ENCODE peak calls at places on chromosomes 2 and 18, in eight cellular contexts. C, K, L, O, Z, T, B and A are unnamed samples.
A peak's percentile ranks its signal among the peaks of the same experiment; 100 is the strongest.

GRCh38 chr2:63189026-63189425 is 138.4 kb downstream of the OTX1 start:
- DNase-seq in C (peak; percentile 57), K (no peak), L (peak; percentile 36), O (peak; percentile 71), Z (no peak), T (peak; percentile 56), B (peak; percentile 75), A (peak; percentile 48)

GRCh38 chr2:13227543-13227942 is 510.8 kb downstream of the TRIB2 start:
- DNase-seq in C (no peak), K (no peak), L (no peak), O (no peak), Z (no peak), T (no peak), B (no peak), A (no peak)

GRCh38 chr18:40159141-40160017 is 1795.7 kb upstream of the PIK3C3 start:
- DNase-seq in C (no peak), K (no peak), L (peak; percentile 13), O (peak; percentile 7), Z (no peak), T (peak; percentile 55), B (peak; percentile 61), A (no peak)

GRCh38 chr2:99974966-99975365 is 167.4 kb downstream of the AFF3 start:
- DNase-seq in C (peak; percentile 59), K (no peak), L (no peak), O (no peak), Z (no peak), T (peak; percentile 78), B (no peak), A (peak; percentile 12)

GRCh38 chr2:127143851-127144782 is 37.2 kb upstream of the BIN1 start:
- DNase-seq in C (peak; percentile 68), K (no peak), L (no peak), O (peak; percentile 26), Z (no peak), T (peak; percentile 71), B (no peak), A (no peak)

GRCh38 chr2:233165895-233166661 is 85.4 kb upstream of the ATG16L1 start:
- DNase-seq in C (peak; percentile 22), K (peak; percentile 86), L (peak; percentile 27), O (peak; percentile 61), Z (no peak), T (peak; percentile 92), B (no peak), A (peak; percentile 41)

GRCh38 chr2:216520156-216520555 is 21.5 kb downstream of the RPL37A start:
- DNase-seq in C (peak; percentile 59), K (no peak), L (no peak), O (no peak), Z (no peak), T (peak; percentile 47), B (no peak), A (no peak)

GRCh38 chr2:234761910-234762309 is 189.9 kb upstream of the SH3BP4 start:
- DNase-seq in C (peak; percentile 28), K (no peak), L (no peak), O (no peak), Z (no peak), T (no peak), B (no peak), A (no peak)

GRCh38 chr2:205540066-205540465 is 142.2 kb upstream of the NRP2 start:
- DNase-seq in C (no peak), K (no peak), L (no peak), O (no peak), Z (no peak), T (no peak), B (no peak), A (no peak)

GRCh38 chr18:36744261-36744876 is 84.4 kb downstream of the TPGS2 start:
- DNase-seq in C (peak; percentile 54), K (no peak), L (no peak), O (no peak), Z (no peak), T (no peak), B (no peak), A (peak; percentile 57)

GRCh38 chr18:22566703-22567420 is 149.1 kb upstream of the CTAGE1 start:
- DNase-seq in C (no peak), K (no peak), L (no peak), O (no peak), Z (no peak), T (no peak), B (no peak), A (no peak)

GRCh38 chr18:29849145-29849544 is 1193.4 kb downstream of the DSC3 start:
- DNase-seq in C (peak; percentile 70), K (no peak), L (no peak), O (no peak), Z (no peak), T (peak; percentile 81), B (no peak), A (no peak)

GRCh38 chr18:73340135-73340934 is 472.5 kb upstream of the NETO1 start:
- DNase-seq in C (peak; percentile 42), K (no peak), L (peak; percentile 10), O (peak; percentile 21), Z (no peak), T (peak; percentile 54), B (no peak), A (no peak)